ENCODE peak calls at places on chromosomes 16 and 17, in four cellular contexts. R is IMR-90, H is AG04450, P is HFFc6. J is an unnamed sample.

GRCh38 chr17:57286372-57287105 is 30.2 kb downstream of the MSI2 start:
- DNase-seq in R (no peak), H (no peak), P (no peak), J (no peak)

GRCh38 chr16:50526249-50526648 is 21.9 kb upstream of the NKD1 start:
- DNase-seq in R (no peak), H (no peak), P (no peak), J (no peak)

GRCh38 chr16:70715860-70716357 is 30.1 kb upstream of the MTSS2 start:
- DNase-seq in R (peak; percentile 62), H (no peak), P (no peak), J (no peak)

GRCh38 chr17:78798695-78799559 is 16.9 kb upstream of the CYTH1 start:
- DNase-seq in R (peak; percentile 13), H (no peak), P (no peak), J (no peak)

GRCh38 chr17:78929908-78930775 is 5.0 kb upstream of the TIMP2 start:
- DNase-seq in R (no peak), H (no peak), P (no peak), J (no peak)

GRCh38 chr17:72976971-72977767 is 115.3 kb downstream of the SLC39A11 start:
- DNase-seq in R (peak; percentile 95), H (peak; percentile 68), P (peak; percentile 94), J (no peak)

GRCh38 chr16:49366669-49367068 is 6.9 kb upstream of the C16orf78 start:
- DNase-seq in R (no peak), H (no peak), P (no peak), J (no peak)

GRCh38 chr17:66348605-66349165 is 46.3 kb downstream of the PRKCA start:
- DNase-seq in R (peak; percentile 89), H (peak; percentile 62), P (peak; percentile 70), J (no peak)

GRCh38 chr17:33871720-33872535 is 383.2 kb upstream of the CCL2 start:
- DNase-seq in R (no peak), H (no peak), P (no peak), J (no peak)

GRCh38 chr17:13597723-13598347 is 3.9 kb downstream of the HS3ST3A1 start:
- DNase-seq in R (peak; percentile 64), H (no peak), P (peak; percentile 54), J (peak; percentile 14)

GRCh38 chr17:66915204-66915611 is 49.3 kb upstream of the CACNG4 start:
- DNase-seq in R (no peak), H (no peak), P (no peak), J (no peak)

GRCh38 chr17:39576187-39576586 is 31.5 kb downstream of the NEUROD2 start:
- DNase-seq in R (no peak), H (no peak), P (peak; percentile 5), J (peak; percentile 37)

GRCh38 chr17:75707096-75707720 is 14.1 kb upstream of the ITGB4 start:
- DNase-seq in R (no peak), H (no peak), P (peak; percentile 36), J (no peak)

GRCh38 chr17:73376152-73376551 is 64.4 kb upstream of the CDC42EP4 start:
- DNase-seq in R (no peak), H (no peak), P (no peak), J (no peak)

GRCh38 chr16:87423429-87423828 is 31.3 kb downstream of the MAP1LC3B start:
- DNase-seq in R (no peak), H (no peak), P (no peak), J (no peak)

GRCh38 chr17:82963104-82963950 is 116.1 kb upstream of the METRNL start:
- DNase-seq in R (peak; percentile 77), H (peak; percentile 32), P (peak; percentile 86), J (peak; percentile 71)

GRCh38 chr16:70430667-70431536 is 8.0 kb downstream of the ST3GAL2 start:
- DNase-seq in R (peak; percentile 24), H (no peak), P (no peak), J (no peak)

GRCh38 chr16:46711106-46711769 is 21.8 kb downstream of the ORC6 start:
- DNase-seq in R (no peak), H (no peak), P (no peak), J (no peak)

GRCh38 chr17:7763919-7764318 is 46.4 kb downstream of the DNAH2 start:
- DNase-seq in R (no peak), H (no peak), P (no peak), J (no peak)

GRCh38 chr16:69187387-69187890 is 475 bp downstream of the SNTB2 start:
- DNase-seq in R (no peak), H (no peak), P (no peak), J (peak; percentile 38)

GRCh38 chr17:58153046-58153445 is 4.9 kb downstream of the OR4D1 start:
- DNase-seq in R (no peak), H (no peak), P (no peak), J (no peak)

GRCh38 chr17:18182190-18182977 is 1.2 kb upstream of the ALKBH5 start:
- DNase-seq in R (no peak), H (no peak), P (no peak), J (no peak)

GRCh38 chr17:42005128-42005527 is 12.1 kb downstream of the DNAJC7 start:
- DNase-seq in R (no peak), H (no peak), P (no peak), J (no peak)

GRCh38 chr17:14784997-14785696 is 480.0 kb downstream of the PMP22 start:
- DNase-seq in R (no peak), H (no peak), P (no peak), J (no peak)

GRCh38 chr17:4116516-4116915 is 26.3 kb downstream of the ZZEF1 start:
- DNase-seq in R (no peak), H (no peak), P (no peak), J (no peak)

GRCh38 chr17:79218175-79218824 is 143.7 kb downstream of the ENGASE start:
- DNase-seq in R (no peak), H (no peak), P (no peak), J (no peak)

GRCh38 chr16:84953051-84953746 is 58.1 kb downstream of the ZDHHC7 start:
- DNase-seq in R (no peak), H (no peak), P (no peak), J (no peak)

GRCh38 chr16:24525970-24526559 is 13.3 kb upstream of the RBBP6 start:
- DNase-seq in R (no peak), H (no peak), P (peak; percentile 80), J (no peak)

GRCh38 chr17:74280093-74280513 is 6.1 kb downstream of the DNAI2 start:
- DNase-seq in R (no peak), H (no peak), P (no peak), J (no peak)

GRCh38 chr16:9906218-9906617 is 276.0 kb downstream of the GRIN2A start:
- DNase-seq in R (no peak), H (no peak), P (no peak), J (no peak)

GRCh38 chr17:59244081-59244480 is 23.8 kb downstream of the GDPD1 start:
- DNase-seq in R (no peak), H (no peak), P (no peak), J (no peak)

GRCh38 chr17:32659419-32659842 is 172.6 kb downstream of the CDK5R1 start:
- DNase-seq in R (peak; percentile 55), H (no peak), P (peak; percentile 68), J (peak; percentile 79)

GRCh38 chr16:81123092-81123852 is 27.1 kb upstream of the GCSH start:
- DNase-seq in R (no peak), H (no peak), P (no peak), J (no peak)

DNA sequence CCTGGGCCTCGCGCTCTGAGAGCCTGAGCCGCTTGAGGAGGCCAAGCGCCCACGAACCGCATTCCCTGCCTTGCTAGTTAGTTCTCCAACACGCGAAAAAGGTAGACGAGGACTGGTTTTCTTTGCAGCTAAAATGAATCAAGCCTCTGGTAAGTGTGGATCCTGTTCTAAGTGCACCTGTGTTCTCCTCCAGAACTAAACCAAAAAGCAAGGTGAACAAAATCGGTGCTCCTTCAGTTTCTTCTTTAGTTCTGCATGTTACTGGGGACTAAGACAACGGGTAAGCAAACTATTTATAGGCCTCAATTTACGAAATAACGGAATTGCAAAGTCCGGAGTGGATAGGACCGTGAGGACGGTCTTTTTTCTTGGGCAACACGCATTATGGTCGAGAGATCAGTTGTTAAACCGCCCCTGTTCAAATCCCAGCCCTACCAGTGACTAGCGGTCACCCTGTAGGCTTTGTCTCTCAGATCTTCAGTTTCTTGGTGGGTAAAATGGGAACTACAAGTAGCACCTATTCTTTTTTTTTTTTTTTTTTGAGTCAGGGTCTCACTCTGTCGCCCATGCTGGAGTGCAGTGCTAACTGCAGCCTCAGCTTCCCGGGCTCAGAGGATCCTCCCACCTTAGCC is 993 bp upstream of the ANKRD11 start:
- DNase-seq in R (no peak), H (no peak), P (no peak), J (no peak)
- TF ChIP-seq CTCF in R (no peak), H (peak; percentile 29), P (peak; percentile 67), J (peak; percentile 52)

DNA sequence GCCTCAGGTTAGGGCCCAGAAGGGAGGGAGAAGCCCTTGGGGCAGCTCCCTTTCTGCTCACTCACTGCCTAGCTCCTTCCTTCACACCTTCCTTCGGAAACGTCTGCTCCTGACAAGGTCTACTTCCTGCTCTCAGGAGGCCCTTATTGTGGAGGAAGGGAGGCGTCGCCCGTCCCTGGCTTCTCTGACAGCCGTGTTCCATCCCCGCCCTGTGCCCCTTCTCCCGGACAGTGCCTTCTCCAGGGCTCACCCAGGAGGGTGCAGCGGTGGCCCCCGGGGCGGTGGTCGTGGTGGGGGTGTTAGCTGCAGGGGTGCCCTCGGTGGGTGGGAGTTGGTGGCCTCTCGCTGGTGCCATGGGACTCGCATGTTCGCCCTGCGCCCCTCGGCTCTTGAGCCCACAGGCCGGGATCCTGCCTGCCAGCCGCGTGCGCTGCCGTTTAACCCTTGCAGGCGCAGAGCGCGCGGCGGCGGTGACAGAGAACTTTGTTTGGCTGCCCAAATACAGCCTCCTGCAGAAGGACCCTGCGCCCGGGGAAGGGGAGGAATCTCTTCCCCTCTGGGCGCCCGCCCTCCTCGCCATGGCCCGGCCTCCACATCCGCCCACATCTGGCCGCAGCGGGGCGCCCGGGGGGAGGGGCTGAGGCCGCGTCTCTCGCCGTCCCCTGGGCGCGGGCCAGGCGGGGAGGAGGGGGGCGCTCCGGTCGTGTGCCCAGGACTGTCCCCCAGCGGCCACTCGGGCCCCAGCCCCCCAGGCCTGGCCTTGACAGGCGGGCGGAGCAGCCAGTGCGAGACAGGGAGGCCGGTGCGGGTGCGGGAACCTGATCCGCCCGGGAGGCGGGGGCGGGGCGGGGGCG is 231.9 kb downstream of the SEC14L1 start:
- DNase-seq in R (peak; percentile 87), H (peak; percentile 69), P (peak; percentile 75), J (peak; percentile 79)
- TF ChIP-seq CTCF in R (no peak), H (no peak), P (no peak), J (peak; percentile 15)

DNA sequence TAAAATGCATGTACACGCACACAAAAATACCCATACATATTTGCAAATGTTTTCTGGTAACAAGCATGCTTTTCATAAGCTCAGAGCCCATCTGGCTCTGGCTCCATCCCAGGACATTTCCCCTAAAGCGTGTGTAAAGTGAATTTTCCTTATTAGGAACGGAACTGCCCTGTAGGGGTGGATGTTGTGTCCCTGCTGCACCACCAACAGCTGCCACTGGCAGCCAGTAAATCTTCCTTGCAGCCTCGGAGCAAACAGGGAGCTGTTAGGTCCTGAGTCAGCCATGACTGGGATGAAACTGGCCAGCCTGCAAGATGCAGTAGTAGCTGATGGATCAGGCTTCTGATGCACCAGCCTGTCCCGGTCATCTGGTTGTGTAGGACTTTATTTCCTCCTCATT is 393.6 kb downstream of the UTP18 start:
- DNase-seq in R (no peak), H (no peak), P (no peak), J (no peak)
- TF ChIP-seq CTCF in R (no peak), H (no peak), P (no peak), J (no peak)

GRCh38 chr16:714079-714478 is 839 bp upstream of the METRN start:
- DNase-seq in R (no peak), H (no peak), P (no peak), J (no peak)

GRCh38 chr16:714558-715447 is at the start of gene METRN:
- DNase-seq in R (peak; percentile 78), H (no peak), P (peak; percentile 80), J (peak; percentile 94)

GRCh38 chr16:716768-717325 is 1.9 kb downstream of the METRN start:
- DNase-seq in R (no peak), H (no peak), P (no peak), J (no peak)

GRCh38 chr16:716250-716607 is 1.3 kb downstream of the METRN start:
- DNase-seq in R (no peak), H (no peak), P (peak; percentile 39), J (peak; percentile 90)

GRCh38 chr16:715448-716249 is 731 bp downstream of the METRN start:
- DNase-seq in R (no peak), H (no peak), P (no peak), J (no peak)
- TF ChIP-seq CTCF in R (peak; percentile 38), H (no peak), P (peak; percentile 60), J (peak; percentile 14)

J was measured in neural crest cell.